ENCODE peak calls at places on chromosomes 12 and 14, in six cellular contexts. T is CD4-positive, alpha-beta T cell; H is Calu3; R is Peyer's patch; D is IMR-90; A is MCF 10A. W is an unnamed sample.

GRCh38 chr12:31518680-31519227 is 72.2 kb downstream of the DENND5B start:
- DNase-seq in T (no peak), H (peak), R (no peak), D (peak), A (peak), W (no peak)

GRCh38 chr14:75821828-75822521 is 159.8 kb downstream of the TGFB3 start:
- DNase-seq in T (no peak), H (no peak), R (no peak), D (peak), A (no peak), W (no peak)

GRCh38 chr14:91417134-91417982 is at the start of gene CCDC88C:
- DNase-seq in T (peak), H (peak), R (peak), D (no peak), A (peak), W (no peak)

GRCh38 chr12:116318738-116319050 is 41.2 kb upstream of the MED13L start:
- DNase-seq in T (no peak), H (no peak), R (no peak), D (no peak), A (peak), W (no peak)

GRCh38 chr14:65565948-65566347 is 153.4 kb downstream of the FUT8 start:
- DNase-seq in T (no peak), H (no peak), R (no peak), D (no peak), A (peak), W (no peak)

GRCh38 chr14:100084591-100084990 is 19.4 kb downstream of the EVL start:
- DNase-seq in T (no peak), H (no peak), R (no peak), D (no peak), A (no peak), W (no peak)

GRCh38 chr14:35384386-35385041 is 20.0 kb downstream of the NFKBIA start:
- DNase-seq in T (no peak), H (no peak), R (peak), D (peak), A (peak), W (no peak)

GRCh38 chr14:100076133-100076532 is 10.9 kb downstream of the EVL start:
- DNase-seq in T (no peak), H (no peak), R (no peak), D (peak), A (peak), W (no peak)

GRCh38 chr12:53481957-53482586 is 17.2 kb downstream of the MAP3K12 start:
- DNase-seq in T (no peak), H (no peak), R (no peak), D (no peak), A (no peak), W (no peak)

GRCh38 chr14:65551019-65551643 is 138.6 kb downstream of the FUT8 start:
- DNase-seq in T (no peak), H (no peak), R (no peak), D (no peak), A (no peak), W (no peak)

GRCh38 chr12:68538722-68539614 is 71.7 kb upstream of the RAP1B start:
- DNase-seq in T (peak), H (no peak), R (peak), D (peak), A (no peak), W (no peak)

GRCh38 chr12:45745861-45746277 is 16.4 kb downstream of the ARID2 start:
- DNase-seq in T (no peak), H (no peak), R (no peak), D (peak), A (peak), W (no peak)
- TF ChIP-seq CTCF in T (peak), H (no peak), R (peak), D (peak), A (peak), W (no peak)

GRCh38 chr14:94144765-94145164 is 15.4 kb upstream of the IFI27L2 start:
- DNase-seq in T (no peak), H (no peak), R (no peak), D (no peak), A (no peak), W (no peak)

GRCh38 chr14:94142247-94142646 is 12.8 kb upstream of the IFI27L2 start:
- DNase-seq in T (no peak), H (no peak), R (no peak), D (no peak), A (no peak), W (no peak)

GRCh38 chr14:94142836-94143235 is 13.4 kb upstream of the IFI27L2 start:
- DNase-seq in T (no peak), H (no peak), R (no peak), D (no peak), A (no peak), W (no peak)

GRCh38 chr14:94143711-94144110 is 14.3 kb upstream of the IFI27L2 start:
- DNase-seq in T (no peak), H (no peak), R (no peak), D (no peak), A (no peak), W (no peak)

DNA sequence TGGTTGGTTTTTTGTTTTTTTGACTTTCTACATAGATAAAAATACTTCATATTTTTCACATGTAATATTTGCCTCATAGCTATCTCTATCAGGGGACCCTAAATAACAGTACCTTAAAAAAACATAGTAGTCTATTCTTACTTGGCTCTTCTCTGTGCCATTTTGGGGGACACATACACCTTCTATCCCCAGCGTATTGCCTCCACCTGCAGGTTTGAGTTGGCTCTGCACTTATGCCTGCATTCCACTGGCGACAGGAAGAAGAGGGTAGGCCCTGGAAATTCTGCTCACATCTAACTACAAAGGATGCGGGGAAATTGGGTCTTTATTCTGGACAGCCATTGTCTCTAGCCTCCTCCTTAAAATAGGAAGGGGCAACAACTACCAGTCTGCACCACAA is 13.8 kb upstream of the IFI27L2 start:
- DNase-seq in T (no peak), H (peak), R (no peak), D (no peak), A (no peak), W (no peak)
- TF ChIP-seq CTCF in T (peak), H (no peak), R (peak), D (peak), A (peak), W (peak)

GRCh38 chr12:7107181-7108041 is 1.6 kb downstream of the C1RL start:
- DNase-seq in T (no peak), H (no peak), R (no peak), D (no peak), A (peak), W (no peak)

GRCh38 chr12:7110661-7111060 is 1.6 kb upstream of the C1RL start:
- DNase-seq in T (no peak), H (no peak), R (no peak), D (no peak), A (no peak), W (no peak)

GRCh38 chr12:7108042-7108927 is 729 bp downstream of the C1RL start:
- DNase-seq in T (peak), H (peak), R (peak), D (peak), A (peak), W (peak)

GRCh38 chr12:7112041-7112440 is 3.0 kb upstream of the C1RL start:
- DNase-seq in T (no peak), H (no peak), R (no peak), D (no peak), A (no peak), W (no peak)

DNA sequence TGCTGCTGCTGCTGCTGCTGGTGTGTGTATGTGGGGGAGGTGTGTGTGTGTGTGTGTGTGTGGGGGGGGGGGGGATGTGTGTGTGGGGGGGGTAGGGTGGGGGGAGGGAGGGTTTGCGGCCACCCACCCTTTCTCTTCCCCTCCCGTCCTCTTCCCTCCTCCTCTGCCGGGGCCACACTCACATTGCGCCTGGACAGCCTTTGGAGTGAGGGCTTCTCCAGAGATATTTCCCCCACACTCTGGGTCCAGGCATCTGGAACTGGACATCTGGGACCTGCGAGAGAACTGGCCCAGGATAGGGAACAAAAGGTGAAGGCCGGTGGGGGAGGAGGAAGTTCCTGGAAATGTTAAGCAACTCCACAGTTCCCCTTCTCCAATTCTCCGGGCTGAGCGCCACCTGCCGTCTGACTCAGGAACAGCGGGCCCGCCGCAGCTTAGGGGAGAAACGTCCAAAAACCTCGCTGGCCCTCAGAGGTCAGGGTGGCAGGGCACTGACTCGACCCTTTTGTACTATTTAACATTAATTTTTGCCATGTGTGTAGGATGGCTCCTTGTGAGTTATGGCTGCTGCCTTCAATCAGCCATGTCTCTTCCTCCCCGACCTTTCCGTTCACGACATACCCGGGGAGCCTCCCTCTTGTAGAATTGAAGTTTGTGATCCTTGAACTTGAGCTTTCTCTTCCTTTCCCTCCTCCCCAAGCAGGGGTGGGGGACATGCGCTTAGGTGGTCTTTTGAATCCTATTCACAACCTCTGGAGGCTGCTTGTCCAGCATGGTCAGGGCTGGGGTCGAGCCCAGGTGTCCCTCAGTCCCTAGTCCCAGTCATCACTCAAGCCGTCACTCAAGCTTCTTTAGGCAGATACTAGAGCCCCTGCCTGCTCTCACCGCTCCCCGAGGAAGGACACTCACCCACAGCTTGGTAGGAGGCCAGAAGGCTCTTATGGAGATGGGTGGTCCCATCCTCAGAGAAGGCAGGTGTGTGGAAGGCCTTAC is at the start of gene C1RL:
- DNase-seq in T (peak), H (peak), R (peak), D (peak), A (peak), W (no peak)
- TF ChIP-seq CTCF in T (peak), H (peak), R (peak), D (peak), A (peak), W (peak)

DNA sequence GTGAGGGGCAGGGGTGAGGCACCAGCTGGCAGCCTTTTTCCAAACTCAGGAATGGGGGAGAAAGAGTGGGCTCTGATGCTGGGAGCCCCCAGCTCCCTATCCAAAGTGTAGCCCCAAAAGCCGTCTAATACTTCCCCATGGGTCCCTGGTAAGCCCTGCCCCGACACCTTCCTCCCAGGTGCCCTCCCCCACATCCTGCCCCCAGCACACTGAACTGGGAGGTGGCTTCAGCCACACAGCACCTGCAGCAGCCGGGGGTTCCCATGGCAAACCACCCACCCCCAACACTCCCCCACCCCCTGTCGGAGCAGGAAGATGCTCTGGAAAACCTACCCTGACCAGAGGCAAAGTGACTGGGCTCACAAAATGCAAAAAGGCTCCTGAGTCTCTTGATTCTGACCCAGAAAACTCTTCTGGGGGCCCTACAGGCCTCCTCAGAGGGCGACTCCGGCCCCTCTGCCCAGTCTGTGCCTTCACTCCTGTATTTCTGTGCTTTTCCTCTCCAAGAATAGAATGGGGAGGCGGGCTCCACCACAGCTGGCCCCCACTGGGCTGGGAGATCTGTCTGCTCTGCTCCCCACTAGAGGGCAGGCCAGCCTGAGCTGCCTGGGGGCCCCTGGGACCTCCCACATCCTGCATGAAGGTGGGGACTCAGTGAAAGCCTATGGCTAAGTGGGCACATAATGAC is 81.6 kb downstream of the ITPK1 start:
- DNase-seq in T (peak), H (peak), R (peak), D (no peak), A (peak), W (no peak)
- TF ChIP-seq CTCF in T (peak), H (no peak), R (peak), D (peak), A (peak), W (peak)